ENCODE peak calls at places on chromosome 3, in eight cellular contexts. D is GDM1, O is sciatic nerve, W is T-helper 2 cell, X is NCI-H187, M is RPMI7951, B is EH, T is GM12892. I is an unnamed sample.

GRCh38 chr3:55584030-55584429 is 96.9 kb upstream of the WNT5A start:
- DNase-seq in B (no peak), O (no peak), D (no peak), X (no peak), W (no peak), M (no peak), T (no peak), I (no peak)

GRCh38 chr3:37944243-37944955 is 46.2 kb upstream of the VILL start:
- DNase-seq in B (no peak), D (no peak), O (no peak), X (no peak), M (no peak), W (no peak), T (no peak), I (no peak)

GRCh38 chr3:139934557-139935070 is 371 bp upstream of the CLSTN2 start:
- DNase-seq in W (no peak), D (no peak), O (peak), T (no peak), B (peak), X (peak), M (no peak), I (no peak)

GRCh38 chr3:13708301-13708700 is 159.4 kb downstream of the FBLN2 start:
- DNase-seq in M (no peak), O (no peak), W (no peak), D (no peak), B (no peak), T (no peak), X (no peak), I (no peak)

GRCh38 chr3:9074079-9074478 is 110.8 kb upstream of the RAD18 start:
- DNase-seq in W (no peak), X (no peak), O (no peak), B (peak), M (no peak), D (no peak), T (no peak), I (no peak)

GRCh38 chr3:45455040-45455439 is 66.7 kb downstream of the LARS2 start:
- DNase-seq in D (no peak), O (no peak), X (no peak), M (no peak), T (no peak), B (no peak), W (no peak), I (no peak)

GRCh38 chr3:56309465-56309864 is 158.8 kb downstream of the ERC2 start:
- DNase-seq in B (no peak), D (no peak), T (no peak), M (no peak), O (no peak), X (no peak), W (no peak), I (no peak)

GRCh38 chr3:29346828-29347227 is 66.0 kb downstream of the RBMS3 start:
- DNase-seq in O (no peak), T (no peak), X (no peak), D (no peak), M (peak), B (peak), W (no peak), I (no peak)

GRCh38 chr3:39220551-39221530 is 28.4 kb upstream of the XIRP1 start:
- DNase-seq in O (no peak), T (no peak), M (no peak), W (no peak), B (no peak), D (peak), X (no peak), I (no peak)

GRCh38 chr3:16378920-16379319 is 113.9 kb downstream of the OXNAD1 start:
- DNase-seq in X (no peak), T (no peak), D (no peak), W (no peak), O (no peak), M (peak), B (peak), I (no peak)

I was measured in dermis microvascular lymphatic vessel endothelial cell.